ENCODE peak calls at places on chromosomes 2 and 18, in seven cellular contexts. R, L, K, O, X, Q and P are unnamed samples.
A peak's percentile ranks its signal among the peaks of the same experiment; 100 is the strongest.

GRCh38 chr18:48825101-48825745 is 125.5 kb downstream of the SMAD7 start:
- DNase-seq in R (no peak), O (no peak), Q (no peak), L (no peak), K (no peak), X (no peak), P (peak; percentile 56)

GRCh38 chr2:200862532-200863000 is 1.9 kb downstream of the CLK1 start:
- DNase-seq in Q (no peak), L (peak; percentile 59), K (no peak), R (no peak), O (peak; percentile 41), X (no peak), P (no peak)

GRCh38 chr2:171523339-171523931 is 1.2 kb downstream of the CYBRD1 start:
- DNase-seq in K (peak; percentile 70), O (peak; percentile 79), Q (peak; percentile 46), L (peak; percentile 70), R (peak; percentile 65), X (peak; percentile 70), P (peak; percentile 87)

GRCh38 chr2:209958016-209958415 is 44.4 kb upstream of the RPE start:
- DNase-seq in K (no peak), L (no peak), X (no peak), R (no peak), Q (no peak), O (no peak), P (no peak)

GRCh38 chr2:27765621-27766286 is 5.8 kb upstream of the MRPL33 start:
- DNase-seq in O (peak; percentile 70), K (peak; percentile 69), L (peak; percentile 76), X (no peak), R (no peak), Q (no peak), P (no peak)

GRCh38 chr18:48166971-48167370 is 236.5 kb upstream of the SMAD2 start:
- DNase-seq in X (no peak), L (no peak), R (no peak), O (peak; percentile 69), K (peak; percentile 30), Q (no peak), P (no peak)

GRCh38 chr2:225694664-225695063 is 295.2 kb downstream of the NYAP2 start:
- DNase-seq in K (no peak), O (no peak), R (no peak), X (no peak), L (no peak), Q (no peak), P (no peak)

GRCh38 chr2:221455214-221455613 is 116.9 kb downstream of the EPHA4 start:
- DNase-seq in R (no peak), L (no peak), Q (no peak), X (no peak), K (no peak), O (no peak), P (no peak)

GRCh38 chr2:54065411-54065810 is 50.0 kb upstream of the ACYP2 start:
- DNase-seq in O (no peak), R (no peak), L (no peak), K (no peak), X (no peak), Q (no peak), P (no peak)

GRCh38 chr2:64332300-64332699 is 121.7 kb upstream of the LGALSL start:
- DNase-seq in O (no peak), Q (no peak), X (no peak), K (no peak), R (no peak), L (no peak), P (no peak)

GRCh38 chr2:12424820-12425219 is 291.9 kb upstream of the TRIB2 start:
- DNase-seq in X (no peak), L (no peak), O (no peak), Q (no peak), K (no peak), R (no peak), P (no peak)

GRCh38 chr2:232999354-232999753 is 13.7 kb downstream of the NGEF start:
- DNase-seq in O (no peak), X (no peak), Q (no peak), L (peak; percentile 9), K (no peak), R (no peak), P (peak; percentile 72)

GRCh38 chr2:72035518-72036172 is 112.0 kb downstream of the CYP26B1 start:
- DNase-seq in K (no peak), X (peak; percentile 39), O (no peak), L (no peak), Q (no peak), R (no peak), P (peak; percentile 54)

GRCh38 chr2:71150082-71150816 is 19.8 kb downstream of the MPHOSPH10 start:
- DNase-seq in Q (no peak), K (no peak), R (no peak), L (no peak), X (no peak), O (no peak), P (no peak)

GRCh38 chr18:30855762-30856161 is 186.8 kb downstream of the DSC3 start:
- DNase-seq in X (no peak), Q (no peak), L (no peak), K (no peak), O (no peak), R (no peak), P (no peak)

GRCh38 chr2:104332733-104333132 is 521.2 kb upstream of the POU3F3 start:
- DNase-seq in Q (no peak), R (no peak), X (no peak), O (no peak), L (no peak), K (no peak), P (no peak)

GRCh38 chr18:59484796-59485328 is 125.8 kb upstream of the LMAN1 start:
- DNase-seq in L (no peak), K (no peak), O (no peak), R (no peak), X (no peak), Q (no peak), P (no peak)

GRCh38 chr18:23158884-23159820 is 23.9 kb downstream of the CABLES1 start:
- DNase-seq in O (no peak), K (no peak), R (no peak), X (no peak), Q (peak; percentile 21), L (no peak), P (no peak)

GRCh38 chr2:201432551-201433388 is 18.5 kb downstream of the TRAK2 start:
- DNase-seq in K (no peak), X (no peak), R (no peak), Q (no peak), L (no peak), O (no peak), P (no peak)

GRCh38 chr2:61727746-61728145 is 126.1 kb downstream of the FAM161A start:
- DNase-seq in X (no peak), Q (no peak), L (peak; percentile 26), K (no peak), R (peak; percentile 19), O (no peak), P (no peak)

GRCh38 chr2:61733563-61733962 is 120.3 kb downstream of the FAM161A start:
- DNase-seq in X (no peak), R (no peak), K (no peak), O (no peak), Q (no peak), L (no peak), P (no peak)

GRCh38 chr2:61736982-61737381 is 116.9 kb downstream of the FAM161A start:
- DNase-seq in R (no peak), O (no peak), Q (no peak), L (no peak), K (no peak), X (no peak), P (no peak)

DNA sequence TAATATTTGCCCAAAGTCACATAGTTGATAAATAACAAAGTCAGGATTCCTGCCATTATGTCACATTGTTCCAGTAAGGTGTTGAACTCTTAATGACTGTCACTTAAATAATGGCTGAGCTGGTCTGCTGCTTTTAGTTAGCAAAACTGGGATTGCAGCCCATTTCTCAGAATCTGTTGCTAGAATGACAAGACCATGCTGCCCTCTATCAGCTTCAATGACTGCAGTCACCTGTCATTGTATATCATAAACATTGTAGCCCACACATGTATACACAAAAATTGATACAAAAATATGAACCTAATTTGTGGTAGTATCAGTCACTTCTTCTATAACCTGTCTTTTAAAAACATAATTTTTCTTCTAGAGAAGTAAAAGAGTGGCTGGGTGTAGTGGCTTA is 121.1 kb downstream of the FAM161A start:
- DNase-seq in R (no peak), Q (no peak), O (no peak), L (peak; percentile 17), K (no peak), X (no peak), P (no peak)
- TF ChIP-seq CTCF in R (no peak), Q (no peak), O (no peak), L (no peak), K (no peak), X (no peak), P (no peak)

GRCh38 chr2:5076599-5076998 is 615.6 kb upstream of the SOX11 start:
- DNase-seq in Q (no peak), L (no peak), R (no peak), X (no peak), K (no peak), O (no peak), P (no peak)
- TF ChIP-seq CTCF in Q (no peak), L (no peak), R (no peak), X (no peak), K (no peak), O (no peak), P (no peak)

GRCh38 chr2:60674524-60675165 is 81.4 kb upstream of the PAPOLG start:
- DNase-seq in K (peak; percentile 84), Q (peak; percentile 85), O (peak; percentile 79), L (peak; percentile 86), X (peak; percentile 72), R (peak; percentile 61), P (no peak)
- TF ChIP-seq CTCF in K (peak; percentile 84), Q (peak; percentile 92), O (peak; percentile 93), L (peak; percentile 98), X (peak; percentile 96), R (peak; percentile 98), P (peak; percentile 89)

GRCh38 chr2:86225581-86225980 is 26.3 kb downstream of the MRPL35 start:
- DNase-seq in Q (no peak), X (no peak), R (peak; percentile 81), K (peak; percentile 64), O (peak; percentile 66), L (peak; percentile 83), P (no peak)

GRCh38 chr2:86223098-86223681 is 23.9 kb downstream of the MRPL35 start:
- DNase-seq in Q (no peak), O (no peak), X (no peak), K (peak; percentile 50), R (no peak), L (no peak), P (no peak)

GRCh38 chr2:86226069-86226468 is 26.8 kb downstream of the MRPL35 start:
- DNase-seq in R (no peak), Q (no peak), O (no peak), L (peak; percentile 46), X (no peak), K (no peak), P (no peak)

GRCh38 chr2:86223682-86224560 is 24.7 kb downstream of the MRPL35 start:
- DNase-seq in O (no peak), X (no peak), R (no peak), L (no peak), K (no peak), Q (no peak), P (no peak)

GRCh38 chr2:86224645-86225355 is 25.5 kb downstream of the MRPL35 start:
- DNase-seq in Q (no peak), L (no peak), K (peak; percentile 33), X (no peak), R (no peak), O (no peak), P (no peak)
- TF ChIP-seq CTCF in Q (no peak), L (no peak), K (no peak), X (no peak), R (peak; percentile 23), O (no peak), P (no peak)

GRCh38 chr2:241289597-241289996 is 25.9 kb downstream of the HDLBP start:
- DNase-seq in L (no peak), R (no peak), O (no peak), K (no peak), Q (no peak), X (no peak), P (no peak)
- TF ChIP-seq CTCF in L (no peak), R (no peak), O (no peak), K (no peak), Q (no peak), X (peak; percentile 5), P (no peak)